ENCODE peak calls at places on chromosomes 11 and 22, in five cellular contexts. A is Peyer's patch; R is effector memory CD4-positive, alpha-beta T cell; N is naive thymus-derived CD4-positive, alpha-beta T cell; X is stomach. E is an unnamed sample. For H3K4me1, the result is how much of the 10 kb centered on the place peaks cover.

GRCh38 chr11:2772544-2773031 is 72.8 kb upstream of the KCNQ1OT1 start:
- DNase-seq in A (peak), R (no peak), N (no peak), X (peak), E (no peak)

GRCh38 chr22:45775569-45776312 is 104.1 kb downstream of the ATXN10 start:
- DNase-seq in A (no peak), R (no peak), N (no peak), X (no peak), E (no peak)

GRCh38 chr11:64850979-64851567 is 6.6 kb upstream of the CDC42BPG start:
- DNase-seq in A (peak), R (peak), N (peak), X (peak), E (peak)

GRCh38 chr11:3382613-3383275 is 3.8 kb upstream of the ZNF195 start:
- DNase-seq in A (no peak), R (no peak), N (no peak), X (no peak), E (no peak)

GRCh38 chr11:120746836-120747609 is 235.5 kb downstream of the GRIK4 start:
- DNase-seq in A (no peak), R (no peak), N (no peak), X (no peak), E (no peak)

GRCh38 chr11:14546672-14547071 is 26.5 kb upstream of the PSMA1 start:
- DNase-seq in A (no peak), R (no peak), N (no peak), X (no peak), E (no peak)

GRCh38 chr11:31802990-31803812 is 7.9 kb downstream of the PAX6 start:
- DNase-seq in A (no peak), R (no peak), N (no peak), X (no peak), E (no peak)

GRCh38 chr22:25483931-25484330 is 80.5 kb upstream of the GRK3 start:
- DNase-seq in A (no peak), R (no peak), N (no peak), X (no peak), E (no peak)

GRCh38 chr22:48639896-48640732 is 1187.6 kb downstream of the BRD1 start:
- DNase-seq in A (no peak), R (no peak), N (no peak), X (no peak), E (no peak)

GRCh38 chr11:44609783-44610155 is 44.3 kb downstream of the CD82 start:
- DNase-seq in A (no peak), R (no peak), N (no peak), X (no peak), E (no peak)

GRCh38 chr11:118005224-118006152 is 19.3 kb downstream of the IL10RA start:
- DNase-seq in A (no peak), R (no peak), N (no peak), X (no peak), E (no peak)

GRCh38 chr22:50544078-50544745 is 1.5 kb upstream of the KLHDC7B start:
- DNase-seq in A (peak), R (peak), N (peak), X (peak), E (peak)

GRCh38 chr11:119700536-119701346 is 28.3 kb downstream of the NECTIN1 start:
- DNase-seq in A (no peak), R (no peak), N (no peak), X (no peak), E (no peak)

GRCh38 chr11:58580311-58580710 is 1.4 kb downstream of the ZFP91 start:
- DNase-seq in A (no peak), R (no peak), N (no peak), X (no peak), E (no peak)
- H3K4me1 ChIP-seq in A (under half), R (under half), N (under half), X (under half), E (half or more)

GRCh38 chr11:12091957-12092558 is 18.3 kb upstream of the MICAL2 start:
- DNase-seq in A (peak), R (no peak), N (no peak), X (no peak), E (no peak)

GRCh38 chr11:12089473-12089872 is 20.9 kb upstream of the MICAL2 start:
- DNase-seq in A (peak), R (no peak), N (no peak), X (no peak), E (no peak)

GRCh38 chr11:12090061-12090572 is 20.3 kb upstream of the MICAL2 start:
- DNase-seq in A (peak), R (no peak), N (no peak), X (no peak), E (no peak)

GRCh38 chr11:12089041-12089440 is 21.3 kb upstream of the MICAL2 start:
- DNase-seq in A (peak), R (no peak), N (no peak), X (no peak), E (no peak)

DNA sequence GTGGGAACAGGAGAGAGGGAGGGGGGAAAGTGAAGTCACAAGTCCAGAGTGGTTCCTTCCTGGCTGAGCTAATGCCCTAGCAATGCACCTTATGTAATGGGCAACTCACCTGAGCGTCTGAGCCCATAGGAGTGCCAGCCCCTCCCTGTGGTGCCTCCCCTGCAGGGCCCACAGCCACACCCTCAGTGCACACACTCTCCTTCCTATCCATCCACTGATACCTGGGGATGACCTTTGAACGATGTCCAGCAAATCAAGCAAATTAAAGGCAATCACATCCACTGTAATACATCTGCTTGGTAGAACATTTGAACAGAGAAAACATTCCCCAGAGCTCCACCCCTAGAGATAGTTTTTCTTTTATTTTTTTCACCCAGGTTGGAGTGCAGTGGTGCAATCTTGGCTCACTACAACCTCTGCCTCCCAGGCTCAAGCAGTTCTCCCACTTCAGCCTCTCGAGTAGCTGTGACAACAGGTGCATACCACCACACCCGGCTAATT is 19.6 kb upstream of the MICAL2 start:
- DNase-seq in A (peak), R (no peak), N (no peak), X (peak), E (no peak)
- H3K27ac ChIP-seq in A (peak), R (no peak), N (no peak), X (peak), E (no peak)

GRCh38 chr11:34427171-34427805 is 11.4 kb upstream of the CAT start:
- DNase-seq in A (no peak), R (no peak), N (no peak), X (no peak), E (no peak)
- H3K4me3 ChIP-seq in A (no peak), R (no peak), N (no peak), X (no peak), E (no peak)

GRCh38 chr11:36455658-36456111 is 54.4 kb downstream of the TRAF6 start:
- DNase-seq in A (peak), R (no peak), N (no peak), X (peak), E (no peak)

GRCh38 chr11:36453678-36454077 is 56.4 kb downstream of the TRAF6 start:
- DNase-seq in A (peak), R (no peak), N (no peak), X (no peak), E (no peak)

GRCh38 chr11:36454991-36455611 is 55.0 kb downstream of the TRAF6 start:
- DNase-seq in A (no peak), R (no peak), N (no peak), X (no peak), E (no peak)

GRCh38 chr11:36452987-36453386 is 57.1 kb downstream of the TRAF6 start:
- DNase-seq in A (no peak), R (no peak), N (no peak), X (no peak), E (peak)

DNA sequence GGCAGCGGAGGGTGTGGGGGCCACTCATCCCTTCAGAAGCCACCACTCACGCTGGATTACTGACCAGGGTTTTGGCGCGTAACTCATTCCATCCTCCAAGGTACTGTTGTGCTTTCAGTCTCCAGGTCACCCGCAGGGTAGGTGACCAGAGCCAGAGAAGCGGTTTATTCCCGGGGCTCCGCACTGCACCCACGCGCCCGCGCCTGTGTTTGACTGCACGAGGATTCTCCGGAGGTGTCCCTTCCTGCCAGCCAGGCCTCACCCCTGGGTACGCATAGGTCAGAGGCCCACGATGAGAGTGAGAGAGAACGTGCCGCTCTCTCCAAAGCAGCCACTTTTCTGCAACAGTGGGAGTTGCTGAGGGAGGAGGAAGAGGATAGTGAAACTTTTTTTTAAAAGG is 55.5 kb downstream of the TRAF6 start:
- DNase-seq in A (no peak), R (no peak), N (no peak), X (no peak), E (no peak)
- H3K4me1 ChIP-seq in A (under half), R (under half), N (under half), X (under half), E (under half)

DNA sequence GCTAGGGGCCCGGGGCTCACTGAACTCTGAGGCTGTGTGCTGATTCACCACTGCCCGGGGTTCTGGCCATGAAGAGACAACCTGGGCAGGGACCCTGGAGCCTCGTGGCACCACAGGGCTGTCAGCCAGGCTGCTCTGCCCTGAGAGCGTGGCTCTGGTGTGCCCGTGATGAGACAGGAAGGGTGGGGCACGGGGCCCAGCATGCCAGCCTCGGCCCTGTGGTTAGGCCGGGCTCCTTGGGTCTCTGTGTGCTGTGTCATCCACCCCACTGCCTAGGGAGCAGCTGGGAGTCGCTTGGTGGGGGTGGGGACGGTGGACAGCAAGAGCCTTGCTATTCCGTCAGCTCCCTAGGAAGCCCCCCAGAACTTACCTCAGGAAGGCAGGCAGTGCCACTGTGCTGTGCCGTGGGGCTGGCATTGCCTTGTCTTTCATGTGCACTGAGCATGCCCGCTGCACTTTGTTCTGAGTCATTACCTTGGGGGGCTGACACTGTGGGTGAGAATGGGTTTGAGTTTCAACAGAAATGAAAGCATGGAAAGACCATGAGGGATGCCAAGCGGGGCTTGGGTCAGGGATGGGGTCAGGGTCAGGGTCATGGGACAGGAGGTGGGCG is 31.7 kb downstream of the TPCN2 start:
- DNase-seq in A (no peak), R (no peak), N (no peak), X (no peak), E (no peak)
- H3K27ac ChIP-seq in A (no peak), R (peak), N (peak), X (no peak), E (peak)